ENCODE peak calls at places on chromosome 13, in six cellular contexts. K, C, I, Y, J and E are unnamed samples.

GRCh38 chr13:71712988-71713653 is 153.9 kb downstream of the DACH1 start:
- DNase-seq in K (no peak), C (no peak), I (no peak), Y (no peak), J (peak), E (no peak)

GRCh38 chr13:41040584-41041334 is 20.6 kb upstream of the WBP4 start:
- DNase-seq in I (no peak), K (no peak), J (no peak), Y (peak), C (no peak), E (no peak)

GRCh38 chr13:109795021-109795420 is 8.6 kb upstream of the IRS2 start:
- DNase-seq in J (peak), Y (no peak), C (no peak), K (no peak), I (no peak), E (no peak)

GRCh38 chr13:106449096-106449495 is 86.4 kb downstream of the EFNB2 start:
- DNase-seq in J (no peak), I (no peak), Y (no peak), C (no peak), K (no peak), E (no peak)

GRCh38 chr13:114099918-114100445 is 32.4 kb downstream of the RASA3 start:
- DNase-seq in K (no peak), C (no peak), I (no peak), Y (peak), J (no peak), E (peak)

GRCh38 chr13:70107498-70108271 is at the start of gene ATXN8OS:
- DNase-seq in J (peak), I (no peak), Y (no peak), C (no peak), K (no peak), E (no peak)

GRCh38 chr13:100581030-100581429 is 7.6 kb downstream of the GGACT start:
- DNase-seq in K (no peak), Y (no peak), C (no peak), I (no peak), J (no peak), E (no peak)

GRCh38 chr13:83265279-83265678 is 617.0 kb downstream of the SLITRK1 start:
- DNase-seq in I (no peak), J (no peak), C (no peak), Y (no peak), K (no peak), E (no peak)

GRCh38 chr13:60931858-60932546 is 483.6 kb downstream of the PCDH20 start:
- DNase-seq in I (no peak), J (no peak), C (no peak), Y (no peak), K (no peak), E (no peak)

GRCh38 chr13:42977219-42977659 is 14.8 kb downstream of the EPSTI1 start:
- DNase-seq in J (no peak), C (peak), K (no peak), I (no peak), Y (no peak), E (no peak)

GRCh38 chr13:81686877-81687276 is 1346.0 kb upstream of the SPRY2 start:
- DNase-seq in K (no peak), Y (no peak), C (no peak), J (peak), I (no peak), E (peak)

GRCh38 chr13:97573011-97573410 is 139.0 kb downstream of the RAP2A start:
- DNase-seq in C (no peak), I (no peak), Y (peak), J (no peak), K (no peak), E (peak)

GRCh38 chr13:109764474-109765292 is 21.7 kb downstream of the IRS2 start:
- DNase-seq in K (no peak), J (peak), C (no peak), Y (peak), I (peak), E (peak)

GRCh38 chr13:99307247-99307646 is at the start of gene GPR183:
- DNase-seq in I (no peak), K (peak), J (peak), C (no peak), Y (peak), E (no peak)

GRCh38 chr13:112353856-112354255 is 22.3 kb upstream of the SPACA7 start:
- DNase-seq in I (no peak), K (no peak), Y (no peak), J (no peak), C (no peak), E (no peak)

GRCh38 chr13:25380741-25381324 is 9.1 kb downstream of the ATP8A2 start:
- DNase-seq in Y (no peak), C (no peak), K (no peak), J (no peak), I (no peak), E (no peak)

GRCh38 chr13:102212729-102213128 is 189.1 kb downstream of the FGF14 start:
- DNase-seq in Y (no peak), C (no peak), I (no peak), J (no peak), K (no peak), E (no peak)

GRCh38 chr13:86554066-86554465 is 754.8 kb upstream of the SLITRK6 start:
- DNase-seq in K (no peak), J (no peak), I (no peak), C (no peak), Y (no peak), E (no peak)

GRCh38 chr13:98174995-98175394 is 2.1 kb downstream of the RNF113B start:
- DNase-seq in J (no peak), Y (peak), C (no peak), K (no peak), I (no peak), E (no peak)

GRCh38 chr13:66519259-66519658 is 710.9 kb downstream of the PCDH9 start:
- DNase-seq in J (no peak), I (no peak), Y (no peak), C (no peak), K (no peak), E (no peak)

GRCh38 chr13:23159205-23159586 is 21.6 kb upstream of the SGCG start:
- DNase-seq in K (no peak), I (no peak), Y (peak), J (peak), C (peak), E (peak)

GRCh38 chr13:31012285-31013024 is 80.0 kb downstream of the TEX26 start:
- DNase-seq in K (no peak), J (peak), Y (peak), I (no peak), C (no peak), E (peak)

GRCh38 chr13:28532226-28533048 is 37.5 kb upstream of the FLT1 start:
- DNase-seq in Y (no peak), K (no peak), C (no peak), J (peak), I (no peak), E (peak)

GRCh38 chr13:111492341-111492945 is 172.0 kb downstream of the TEX29 start:
- DNase-seq in C (no peak), Y (no peak), I (no peak), K (no peak), J (no peak), E (no peak)

GRCh38 chr13:78100481-78100880 is 181.8 kb upstream of the EDNRB start:
- DNase-seq in J (no peak), Y (no peak), C (no peak), K (no peak), I (no peak), E (peak)

GRCh38 chr13:42041017-42041683 is 7.3 kb upstream of the DGKH start:
- DNase-seq in Y (peak), K (no peak), I (no peak), C (peak), J (peak), E (no peak)

GRCh38 chr13:111344471-111345191 is 24.2 kb downstream of the TEX29 start:
- DNase-seq in J (peak), C (no peak), Y (peak), K (no peak), I (no peak), E (peak)

GRCh38 chr13:102392810-102393209 is 9.0 kb downstream of the FGF14 start:
- DNase-seq in K (no peak), C (no peak), Y (no peak), I (no peak), J (no peak), E (no peak)